ENCODE peak calls at places on chromosome 9, in seven cellular contexts. M is NB4, R is sigmoid colon, V is IMR-90, F is spleen, U is ovary, A is right lobe of liver. S is an unnamed sample.

GRCh38 chr9:94156549-94157407 is 72.5 kb downstream of the PTPDC1 start:
- DNase-seq in M (peak; percentile 37), R (peak; percentile 93), V (peak; percentile 50), F (no peak), U (peak; percentile 55), A (peak; percentile 55), S (no peak)

GRCh38 chr9:95834281-95834907 is 41.1 kb upstream of the ERCC6L2 start:
- DNase-seq in M (no peak), R (no peak), V (peak; percentile 61), F (no peak), U (no peak), A (no peak), S (no peak)

GRCh38 chr9:89807101-89807395 is 202.2 kb downstream of the GADD45G start:
- DNase-seq in M (no peak), R (no peak), V (no peak), F (no peak), U (no peak), A (no peak), S (no peak)

GRCh38 chr9:126805546-126806262 is 864 bp downstream of the ZBTB43 start:
- DNase-seq in M (peak; percentile 79), R (peak; percentile 70), V (peak; percentile 39), F (peak; percentile 80), U (no peak), A (peak; percentile 85), S (peak; percentile 82)

GRCh38 chr9:27053369-27054057 is 48.0 kb upstream of the LRRC19 start:
- DNase-seq in M (no peak), R (no peak), V (peak; percentile 34), F (no peak), U (no peak), A (no peak), S (no peak)

GRCh38 chr9:124202447-124202971 is 55.2 kb upstream of the NEK6 start:
- DNase-seq in M (peak; percentile 98), R (no peak), V (peak; percentile 16), F (peak; percentile 91), U (no peak), A (peak; percentile 44), S (no peak)

GRCh38 chr9:107389617-107390071 is 99.9 kb downstream of the KLF4 start:
- DNase-seq in M (no peak), R (peak; percentile 85), V (peak; percentile 16), F (no peak), U (peak; percentile 45), A (peak; percentile 82), S (no peak)

GRCh38 chr9:87662808-87663528 is 63.0 kb upstream of the CTSL start:
- DNase-seq in M (peak; percentile 67), R (peak; percentile 86), V (peak; percentile 44), F (no peak), U (peak; percentile 84), A (peak; percentile 83), S (peak; percentile 98)

GRCh38 chr9:4833781-4834560 is 41.2 kb downstream of the RCL1 start:
- DNase-seq in M (no peak), R (no peak), V (peak; percentile 84), F (no peak), U (no peak), A (no peak), S (no peak)

GRCh38 chr9:20398511-20399338 is 223.6 kb downstream of the MLLT3 start:
- DNase-seq in M (no peak), R (no peak), V (no peak), F (no peak), U (no peak), A (no peak), S (no peak)

GRCh38 chr9:137369911-137370630 is 52.9 kb downstream of the EXD3 start:
- DNase-seq in M (no peak), R (peak; percentile 52), V (no peak), F (peak; percentile 50), U (peak; percentile 40), A (no peak), S (no peak)

GRCh38 chr9:13942695-13943094 is 371.2 kb downstream of the NFIB start:
- DNase-seq in M (peak; percentile 17), R (peak; percentile 69), V (peak; percentile 98), F (no peak), U (no peak), A (no peak), S (peak; percentile 21)

GRCh38 chr9:94498801-94499454 is 56.0 kb upstream of the PCAT7 start:
- DNase-seq in M (no peak), R (no peak), V (no peak), F (no peak), U (no peak), A (no peak), S (no peak)

GRCh38 chr9:96021616-96022444 is 146.3 kb downstream of the ERCC6L2 start:
- DNase-seq in M (no peak), R (no peak), V (no peak), F (no peak), U (peak; percentile 57), A (no peak), S (no peak)

GRCh38 chr9:94743035-94743954 is 16.8 kb downstream of the AOPEP start:
- DNase-seq in M (no peak), R (no peak), V (peak; percentile 3), F (no peak), U (no peak), A (peak; percentile 68), S (no peak)

GRCh38 chr9:36053971-36054370 is 17.3 kb downstream of the RECK start:
- DNase-seq in M (no peak), R (no peak), V (no peak), F (no peak), U (no peak), A (no peak), S (no peak)

GRCh38 chr9:128635266-128636023 is 21.2 kb downstream of the DYNC2I2 start:
- DNase-seq in M (no peak), R (peak; percentile 92), V (peak; percentile 94), F (peak; percentile 85), U (peak; percentile 92), A (peak; percentile 93), S (peak; percentile 98)
- TF ChIP-seq POLR2A in M (no peak), R (no peak), V (no peak), F (no peak), U (no peak), A (no peak), S (no peak)

GRCh38 chr9:37801959-37802711 is 1.5 kb downstream of the DCAF10 start:
- DNase-seq in M (no peak), R (no peak), V (no peak), F (no peak), U (no peak), A (no peak), S (no peak)

GRCh38 chr9:37806271-37806670 is 5.7 kb downstream of the DCAF10 start:
- DNase-seq in M (no peak), R (no peak), V (no peak), F (no peak), U (no peak), A (no peak), S (no peak)

GRCh38 chr9:37798677-37799076 is 1.9 kb upstream of the DCAF10 start:
- DNase-seq in M (peak; percentile 23), R (no peak), V (no peak), F (no peak), U (no peak), A (no peak), S (no peak)

GRCh38 chr9:37801287-37801850 is 772 bp downstream of the DCAF10 start:
- DNase-seq in M (peak; percentile 44), R (no peak), V (peak; percentile 9), F (peak; percentile 91), U (peak; percentile 53), A (peak; percentile 44), S (no peak)

DNA sequence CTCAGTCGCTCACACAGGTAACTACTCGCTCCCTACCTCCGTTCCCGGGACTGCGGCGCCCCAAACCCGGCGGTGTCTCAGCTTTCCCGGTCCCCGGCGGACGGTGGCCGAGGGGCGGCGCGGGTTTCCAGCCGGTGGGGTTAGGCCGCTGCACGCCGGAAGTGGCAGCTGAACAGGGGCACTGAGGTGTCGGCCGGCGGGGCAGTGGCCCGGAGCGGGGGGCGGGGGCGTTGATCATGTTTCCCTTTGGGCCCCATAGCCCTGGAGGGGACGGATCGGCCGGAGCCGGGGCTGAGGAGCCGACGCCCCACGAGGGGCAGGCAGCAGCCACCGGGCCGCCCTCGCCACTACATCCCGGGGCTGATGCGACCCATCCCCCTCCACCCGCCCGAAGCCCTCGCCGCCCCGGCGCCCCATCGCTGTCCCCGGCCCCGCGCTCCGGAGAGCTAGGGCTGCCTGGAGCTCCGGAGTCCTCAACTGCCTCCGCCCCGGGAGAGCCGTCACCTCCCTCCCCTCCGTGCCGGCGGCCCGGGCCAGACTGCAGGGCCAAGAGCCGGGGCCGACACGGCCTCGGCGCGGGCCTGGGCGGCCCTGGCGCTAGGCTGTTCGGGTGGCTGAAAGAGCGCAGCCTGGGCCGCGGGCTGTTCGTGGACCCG is at the start of gene DCAF10:
- DNase-seq in M (peak; percentile 86), R (peak; percentile 92), V (peak; percentile 75), F (peak; percentile 96), U (peak; percentile 92), A (peak; percentile 89), S (peak; percentile 45)
- TF ChIP-seq POLR2A in M (peak; percentile 45), R (peak; percentile 56), V (peak; percentile 73), F (peak; percentile 42), U (peak; percentile 72), A (peak; percentile 74), S (peak; percentile 67)

DNA sequence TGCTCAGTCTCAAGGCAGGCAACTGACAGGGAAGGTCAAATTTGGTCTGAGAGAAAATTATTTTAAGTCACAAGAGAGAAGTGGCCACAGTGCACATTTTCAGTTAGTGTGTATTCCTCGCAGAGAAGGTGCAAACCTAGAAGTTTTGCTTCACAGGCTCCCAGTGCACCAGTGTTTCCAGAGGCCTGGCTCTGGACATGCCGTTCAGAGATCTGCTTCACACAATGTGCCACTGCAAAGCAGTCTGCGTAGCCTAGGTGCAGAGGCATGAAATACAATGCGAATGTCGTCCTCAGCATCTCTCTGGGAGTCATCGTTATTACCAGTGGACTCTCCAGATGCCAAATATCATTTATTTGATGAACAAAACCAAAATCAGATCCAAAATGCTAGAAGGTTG is 147.8 kb downstream of the MAPKAP1 start:
- DNase-seq in M (no peak), R (no peak), V (no peak), F (peak; percentile 17), U (no peak), A (no peak), S (no peak)
- TF ChIP-seq POLR2A in M (no peak), R (no peak), V (no peak), F (no peak), U (no peak), A (no peak), S (no peak)

GRCh38 chr9:110198357-110198756 is 9.6 kb downstream of the C9orf152 start:
- DNase-seq in M (no peak), R (no peak), V (no peak), F (no peak), U (no peak), A (no peak), S (no peak)
- TF ChIP-seq POLR2A in M (no peak), R (no peak), V (no peak), F (no peak), U (no peak), A (no peak), S (no peak)

GRCh38 chr9:75027187-75028107 is 646 bp downstream of the CARNMT1 start:
- DNase-seq in M (peak; percentile 68), R (peak; percentile 86), V (peak; percentile 45), F (peak; percentile 93), U (peak; percentile 69), A (peak; percentile 77), S (peak; percentile 80)
- TF ChIP-seq POLR2A in M (no peak), R (no peak), V (no peak), F (no peak), U (no peak), A (no peak), S (no peak)

GRCh38 chr9:281753-282645 is 67.3 kb downstream of the DOCK8 start:
- DNase-seq in M (peak; percentile 31), R (no peak), V (no peak), F (no peak), U (no peak), A (no peak), S (no peak)
- TF ChIP-seq POLR2A in M (no peak), R (no peak), V (no peak), F (no peak), U (no peak), A (no peak), S (no peak)

S was measured in H54.